ENCODE peak calls at places on chromosomes 2 and 18, in nine cellular contexts. One of them, this sample, is unnamed.
A peak's percentile ranks its signal among the peaks of the same experiment; 100 is the strongest.

GRCh38 chr2:18719978-18720775 is 130.8 kb upstream of the NT5C1B start:
- DNase-seq in sciatic nerve: no peak
- DNase-seq in nucleus accumbens: no peak
- DNase-seq in memory B cell: no peak
- DNase-seq in SK-MEL-5: no peak
- DNase-seq in tibial nerve: no peak
- DNase-seq in AG09309: peak; percentile 21
- DNase-seq in KBM-7: no peak
- DNase-seq in cerebellar cortex: no peak
- DNase-seq in this sample: no peak

GRCh38 chr2:133382561-133382960 is 185.7 kb downstream of the NCKAP5 start:
- DNase-seq in sciatic nerve: no peak
- DNase-seq in nucleus accumbens: no peak
- DNase-seq in memory B cell: no peak
- DNase-seq in SK-MEL-5: no peak
- DNase-seq in tibial nerve: no peak
- DNase-seq in AG09309: no peak
- DNase-seq in KBM-7: no peak
- DNase-seq in cerebellar cortex: no peak
- DNase-seq in this sample: no peak

GRCh38 chr2:230723363-230723762 is 10.7 kb downstream of the CAB39 start:
- DNase-seq in sciatic nerve: no peak
- DNase-seq in nucleus accumbens: no peak
- DNase-seq in memory B cell: no peak
- DNase-seq in SK-MEL-5: no peak
- DNase-seq in tibial nerve: no peak
- DNase-seq in AG09309: no peak
- DNase-seq in KBM-7: no peak
- DNase-seq in cerebellar cortex: no peak
- DNase-seq in this sample: no peak

GRCh38 chr2:51693640-51694039 is 661.7 kb upstream of the NRXN1 start:
- DNase-seq in sciatic nerve: no peak
- DNase-seq in nucleus accumbens: no peak
- DNase-seq in memory B cell: no peak
- DNase-seq in SK-MEL-5: no peak
- DNase-seq in tibial nerve: no peak
- DNase-seq in AG09309: no peak
- DNase-seq in KBM-7: no peak
- DNase-seq in cerebellar cortex: no peak
- DNase-seq in this sample: no peak

GRCh38 chr2:156784034-156784433 is 347.9 kb downstream of the GPD2 start:
- DNase-seq in sciatic nerve: no peak
- DNase-seq in nucleus accumbens: no peak
- DNase-seq in memory B cell: no peak
- DNase-seq in SK-MEL-5: no peak
- DNase-seq in tibial nerve: no peak
- DNase-seq in AG09309: no peak
- DNase-seq in KBM-7: no peak
- DNase-seq in cerebellar cortex: peak; percentile 51
- DNase-seq in this sample: no peak

GRCh38 chr18:78610646-78611045 is 369.0 kb upstream of the SALL3 start:
- DNase-seq in sciatic nerve: no peak
- DNase-seq in nucleus accumbens: no peak
- DNase-seq in memory B cell: no peak
- DNase-seq in SK-MEL-5: no peak
- DNase-seq in tibial nerve: no peak
- DNase-seq in AG09309: no peak
- DNase-seq in KBM-7: no peak
- DNase-seq in cerebellar cortex: no peak
- DNase-seq in this sample: no peak

GRCh38 chr2:46252891-46253659 is 44.1 kb upstream of the EPAS1 start:
- DNase-seq in sciatic nerve: no peak
- DNase-seq in nucleus accumbens: no peak
- DNase-seq in memory B cell: no peak
- DNase-seq in SK-MEL-5: no peak
- DNase-seq in tibial nerve: no peak
- DNase-seq in AG09309: no peak
- DNase-seq in KBM-7: no peak
- DNase-seq in cerebellar cortex: peak; percentile 28
- DNase-seq in this sample: no peak

GRCh38 chr2:157182834-157183396 is 74.6 kb upstream of the GALNT5 start:
- DNase-seq in sciatic nerve: no peak
- DNase-seq in nucleus accumbens: no peak
- DNase-seq in memory B cell: no peak
- DNase-seq in SK-MEL-5: no peak
- DNase-seq in tibial nerve: no peak
- DNase-seq in AG09309: peak; percentile 76
- DNase-seq in KBM-7: no peak
- DNase-seq in cerebellar cortex: no peak
- DNase-seq in this sample: no peak

GRCh38 chr2:102294802-102295489 is 16.4 kb upstream of the IL1RL1 start:
- DNase-seq in sciatic nerve: no peak
- DNase-seq in nucleus accumbens: no peak
- DNase-seq in memory B cell: no peak
- DNase-seq in SK-MEL-5: no peak
- DNase-seq in tibial nerve: no peak
- DNase-seq in AG09309: no peak
- DNase-seq in KBM-7: no peak
- DNase-seq in cerebellar cortex: no peak
- DNase-seq in this sample: no peak